ENCODE peak calls at places on chromosomes 4 and X, in ten cellular contexts. U is activated T-cell treated with anti-CD3 and anti-CD28 coated beads, Interleukin-2, amount 50 U/mL, for 72 hours; V is A172; J is dermis blood vessel endothelial cell; F is psoas muscle; D is AG08396; I is GM12865; Z is dorsolateral prefrontal cortex; S is stimulated activated CD4-positive, alpha-beta T cell treated with anti-CD3 and anti-CD28 coated beads, Interleukin-1b, Interleukin-23, amount 100 ng/mL, for 48 hours; E is fibroblast of lung. G is an unnamed sample.

GRCh38 chr4:5374994-5375393 is 323.7 kb downstream of the STK32B start:
- DNase-seq in V (no peak), D (no peak), I (no peak), S (no peak), Z (no peak), E (no peak), U (no peak), J (no peak), F (no peak), G (no peak)

GRCh38 chrX:98299785-98300184 is 1416.1 kb downstream of the RPA4 start:
- DNase-seq in I (no peak), V (no peak), S (no peak), J (no peak), Z (no peak), F (no peak), D (peak), E (peak), U (no peak), G (no peak)

GRCh38 chrX:47523297-47523696 is 37.7 kb upstream of the ARAF start:
- DNase-seq in D (peak), E (peak), I (peak), V (peak), S (peak), U (peak), F (peak), J (peak), Z (peak), G (peak)

GRCh38 chrX:150216716-150217115 is 146.4 kb upstream of the MAMLD1 start:
- DNase-seq in S (no peak), Z (no peak), V (no peak), U (no peak), E (no peak), J (no peak), I (no peak), D (no peak), F (no peak), G (no peak)

GRCh38 chr4:6886886-6887285 is 22.7 kb upstream of the TBC1D14 start:
- DNase-seq in D (no peak), V (no peak), F (no peak), I (no peak), J (no peak), Z (no peak), E (no peak), S (no peak), U (no peak), G (no peak)

GRCh38 chr4:182533948-182534347 is 290.7 kb downstream of the TENM3 start:
- DNase-seq in I (no peak), U (no peak), D (no peak), S (no peak), V (no peak), E (peak), F (no peak), Z (no peak), J (peak), G (peak)

GRCh38 chrX:116436358-116436816 is at the start of gene SLC6A14:
- DNase-seq in Z (no peak), E (no peak), J (no peak), S (no peak), V (no peak), F (no peak), U (no peak), I (no peak), D (no peak), G (no peak)

GRCh38 chr4:10926025-10926424 is 241.5 kb upstream of the CLNK start:
- DNase-seq in J (no peak), V (no peak), F (no peak), Z (no peak), I (no peak), S (no peak), U (no peak), E (peak), D (no peak), G (peak)

GRCh38 chrX:2561461-2561860 is 60.7 kb upstream of the DHRSX start:
- DNase-seq in E (no peak), J (no peak), S (no peak), D (no peak), F (no peak), U (no peak), Z (no peak), V (no peak), I (no peak), G (no peak)

GRCh38 chr4:95044204-95044848 is 286.6 kb downstream of the BMPR1B start:
- DNase-seq in J (no peak), F (no peak), V (no peak), E (peak), I (no peak), U (no peak), D (no peak), S (no peak), Z (no peak), G (no peak)

GRCh38 chrX:40150503-40150902 is 52.7 kb upstream of the BCOR start:
- DNase-seq in S (no peak), J (no peak), E (no peak), D (no peak), F (no peak), U (no peak), V (no peak), Z (no peak), I (no peak), G (peak)

GRCh38 chr4:112296949-112297483 is at the start of gene ALPK1:
- DNase-seq in I (peak), Z (no peak), J (peak), S (no peak), D (peak), F (no peak), V (peak), E (peak), U (no peak), G (peak)

GRCh38 chr4:77538574-77539157 is 67.0 kb upstream of the CXCL13 start:
- DNase-seq in F (no peak), D (no peak), E (peak), U (peak), I (no peak), V (peak), S (no peak), Z (no peak), J (no peak), G (peak)

GRCh38 chrX:48956728-48957414 is 536 bp downstream of the OTUD5 start:
- DNase-seq in Z (no peak), F (peak), I (no peak), S (peak), V (no peak), E (no peak), U (peak), J (peak), D (no peak), G (no peak)

GRCh38 chrX:154091678-154092077 is 5.8 kb downstream of the MECP2 start:
- DNase-seq in E (no peak), J (no peak), F (no peak), I (no peak), Z (no peak), U (no peak), S (no peak), V (no peak), D (no peak), G (no peak)

GRCh38 chr4:74375824-74376426 is 11.0 kb downstream of the EREG start:
- DNase-seq in V (peak), S (no peak), D (no peak), U (no peak), J (no peak), Z (no peak), E (no peak), I (no peak), F (no peak), G (no peak)

GRCh38 chr4:153408932-153409331 is 57.2 kb upstream of the TMEM131L start:
- DNase-seq in E (no peak), I (no peak), V (no peak), S (no peak), D (no peak), Z (no peak), U (no peak), F (no peak), J (no peak), G (no peak)

GRCh38 chr4:26326791-26327190 is 6.0 kb downstream of the RBPJ start:
- DNase-seq in V (peak), J (no peak), D (peak), S (no peak), E (peak), I (no peak), Z (no peak), U (no peak), F (no peak), G (peak)

GRCh38 chr4:119559044-119559647 is 69.5 kb downstream of the PDE5A start:
- DNase-seq in S (no peak), U (no peak), D (peak), F (no peak), V (peak), Z (no peak), J (peak), I (peak), E (peak), G (peak)

GRCh38 chr4:144645621-144646522 is at the start of gene HHIP:
- DNase-seq in E (peak), V (peak), F (peak), U (peak), D (peak), S (no peak), I (no peak), J (peak), Z (peak), G (peak)

G was measured in foreskin fibroblast.